ENCODE peak calls at places on chromosome 13, in six cellular contexts. R is AG08395; I is stimulated activated CD8-positive, alpha-beta memory T cell treated with anti-CD3 and anti-CD28 coated beads, Interleukin-15, amount 100 ng/mL, for 4 hours; O is naive thymus-derived CD8-positive, alpha-beta T cell; P is activated naive CD4-positive, alpha-beta T cell; N is nephron progenitor cell. X is an unnamed sample.

GRCh38 chr13:50170447-50171037 is 155.3 kb downstream of the KCNRG start:
- DNase-seq in R (no peak), I (no peak), O (no peak), P (no peak), N (no peak), X (no peak)

GRCh38 chr13:51727634-51728274 is 76.2 kb downstream of the DHRS12 start:
- DNase-seq in R (no peak), I (no peak), O (no peak), P (no peak), N (no peak), X (no peak)

GRCh38 chr13:30755678-30756077 is 20.3 kb downstream of the ALOX5AP start:
- DNase-seq in R (no peak), I (no peak), O (no peak), P (no peak), N (no peak), X (no peak)

GRCh38 chr13:50626031-50626643 is 217.4 kb downstream of the DLEU7 start:
- DNase-seq in R (peak), I (no peak), O (no peak), P (no peak), N (no peak), X (no peak)

GRCh38 chr13:27942972-27943371 is 23.2 kb downstream of the PDX1 start:
- DNase-seq in R (no peak), I (no peak), O (no peak), P (no peak), N (no peak), X (no peak)

GRCh38 chr13:111666377-111666776 is 345.9 kb downstream of the TEX29 start:
- DNase-seq in R (no peak), I (no peak), O (no peak), P (no peak), N (no peak), X (no peak)

GRCh38 chr13:110289174-110289573 is 17.8 kb downstream of the COL4A1 start:
- DNase-seq in R (no peak), I (no peak), O (no peak), P (no peak), N (no peak), X (no peak)

GRCh38 chr13:47480121-47480520 is 521.0 kb downstream of the SUCLA2 start:
- DNase-seq in R (peak), I (no peak), O (no peak), P (no peak), N (no peak), X (no peak)

GRCh38 chr13:51689597-51689996 is 105.3 kb downstream of the WDFY2 start:
- DNase-seq in R (no peak), I (no peak), O (no peak), P (no peak), N (no peak), X (peak)

GRCh38 chr13:31053098-31053497 is 108.6 kb downstream of the HSPH1 start:
- DNase-seq in R (peak), I (no peak), O (no peak), P (no peak), N (no peak), X (no peak)

GRCh38 chr13:26518433-26519084 is 38.9 kb upstream of the WASF3 start:
- DNase-seq in R (no peak), I (no peak), O (no peak), P (no peak), N (no peak), X (no peak)

GRCh38 chr13:41842029-41842428 is 118.9 kb downstream of the VWA8 start:
- DNase-seq in R (no peak), I (no peak), O (no peak), P (no peak), N (no peak), X (no peak)

GRCh38 chr13:40064154-40064713 is 408.8 kb downstream of the COG6 start:
- DNase-seq in R (peak), I (no peak), O (no peak), P (no peak), N (no peak), X (no peak)

GRCh38 chr13:35354882-35355281 is 121.6 kb downstream of the MAB21L1 start:
- DNase-seq in R (no peak), I (no peak), O (no peak), P (no peak), N (no peak), X (no peak)

GRCh38 chr13:34462843-34463242 is 479.2 kb upstream of the NBEA start:
- DNase-seq in R (peak), I (no peak), O (no peak), P (no peak), N (no peak), X (no peak)

GRCh38 chr13:110177790-110178189 is 129.2 kb downstream of the COL4A1 start:
- DNase-seq in R (no peak), I (no peak), O (no peak), P (no peak), N (no peak), X (no peak)

GRCh38 chr13:98504029-98504351 is 72.9 kb downstream of the STK24 start:
- DNase-seq in R (no peak), I (no peak), O (no peak), P (no peak), N (no peak), X (peak)

GRCh38 chr13:24187185-24187584 is 26.7 kb downstream of the SPATA13 start:
- DNase-seq in R (no peak), I (no peak), O (no peak), P (no peak), N (no peak), X (no peak)

GRCh38 chr13:108947551-108948030 is 318.2 kb downstream of the MYO16 start:
- DNase-seq in R (peak), I (no peak), O (no peak), P (no peak), N (no peak), X (no peak)

GRCh38 chr13:81487151-81487550 is 1146.2 kb upstream of the SPRY2 start:
- DNase-seq in R (no peak), I (no peak), O (no peak), P (no peak), N (peak), X (no peak)

GRCh38 chr13:109465151-109465550 is 321.2 kb downstream of the IRS2 start:
- DNase-seq in R (no peak), I (no peak), O (no peak), P (no peak), N (no peak), X (no peak)

GRCh38 chr13:48255954-48256353 is 22.9 kb downstream of the ITM2B start:
- DNase-seq in R (no peak), I (no peak), O (no peak), P (no peak), N (no peak), X (no peak)

GRCh38 chr13:52454459-52454824 is 836 bp upstream of the CKAP2 start:
- DNase-seq in R (no peak), I (no peak), O (peak), P (no peak), N (no peak), X (peak)

GRCh38 chr13:43473437-43473836 is 313.3 kb downstream of the ENOX1 start:
- DNase-seq in R (no peak), I (no peak), O (no peak), P (no peak), N (no peak), X (no peak)

GRCh38 chr13:50463662-50464061 is 379.8 kb downstream of the DLEU7 start:
- DNase-seq in R (no peak), I (no peak), O (no peak), P (no peak), N (no peak), X (no peak)

GRCh38 chr13:76012091-76012721 is 376.1 kb downstream of the LMO7 start:
- DNase-seq in R (peak), I (no peak), O (no peak), P (no peak), N (no peak), X (no peak)

GRCh38 chr13:26540319-26540718 is 17.2 kb upstream of the WASF3 start:
- DNase-seq in R (no peak), I (no peak), O (no peak), P (no peak), N (no peak), X (no peak)

GRCh38 chr13:114167445-114167844 is 11.6 kb upstream of the CFAP97D2 start:
- DNase-seq in R (no peak), I (no peak), O (no peak), P (no peak), N (no peak), X (no peak)

GRCh38 chr13:78319101-78319627 is 284.2 kb downstream of the POU4F1 start:
- DNase-seq in R (no peak), I (no peak), O (no peak), P (no peak), N (no peak), X (no peak)

GRCh38 chr13:19601749-19602725 is 31.4 kb upstream of the MPHOSPH8 start:
- DNase-seq in R (peak), I (no peak), O (peak), P (no peak), N (peak), X (peak)

GRCh38 chr13:44271031-44271433 is 102.6 kb upstream of the SERP2 start:
- DNase-seq in R (no peak), I (no peak), O (no peak), P (no peak), N (no peak), X (no peak)

GRCh38 chr13:27605610-27606200 is 14.6 kb downstream of the LNX2 start:
- DNase-seq in R (no peak), I (no peak), O (no peak), P (no peak), N (no peak), X (no peak)

GRCh38 chr13:51926528-51926885 is 64.7 kb downstream of the CCDC70 start:
- DNase-seq in R (no peak), I (no peak), O (no peak), P (no peak), N (no peak), X (no peak)

GRCh38 chr13:40381935-40382764 is 284.3 kb downstream of the FOXO1 start:
- DNase-seq in R (no peak), I (no peak), O (no peak), P (no peak), N (no peak), X (no peak)

GRCh38 chr13:46165485-46166220 is 16.3 kb downstream of the LCP1 start:
- DNase-seq in R (no peak), I (no peak), O (no peak), P (no peak), N (no peak), X (no peak)

GRCh38 chr13:31055589-31055988 is 106.1 kb downstream of the HSPH1 start:
- DNase-seq in R (no peak), I (no peak), O (no peak), P (no peak), N (no peak), X (no peak)

GRCh38 chr13:93368705-93369104 is 142.1 kb downstream of the GPC6 start:
- DNase-seq in R (no peak), I (no peak), O (no peak), P (no peak), N (no peak), X (no peak)

GRCh38 chr13:113176822-113177221 is 18.4 kb downstream of the PROZ start:
- DNase-seq in R (no peak), I (no peak), O (no peak), P (no peak), N (no peak), X (no peak)

X was measured in retina.